ENCODE peak calls at places on chromosomes 2 and 18, in five cellular contexts. C, P, R, I and J are unnamed samples.

GRCh38 chr2:183541766-183542165 is 417.5 kb downstream of the NUP35 start:
- DNase-seq in C (no peak), P (no peak), R (no peak), I (no peak), J (no peak)

GRCh38 chr2:69770193-69770702 is 28.3 kb downstream of the ANXA4 start:
- DNase-seq in C (peak; percentile 92), P (peak; percentile 88), R (no peak), I (no peak), J (peak; percentile 69)

GRCh38 chr18:12886498-12887126 is 2.6 kb upstream of the PTPN2 start:
- DNase-seq in C (no peak), P (no peak), R (no peak), I (no peak), J (no peak)

GRCh38 chr18:24603151-24603550 is 142.7 kb downstream of the HRH4 start:
- DNase-seq in C (no peak), P (no peak), R (no peak), I (no peak), J (no peak)

GRCh38 chr2:159106105-159106504 is 137.7 kb downstream of the TANC1 start:
- DNase-seq in C (peak; percentile 73), P (peak; percentile 75), R (no peak), I (no peak), J (no peak)

GRCh38 chr18:68916734-68917133 is 118.9 kb downstream of the CCDC102B start:
- DNase-seq in C (no peak), P (no peak), R (no peak), I (no peak), J (no peak)

GRCh38 chr2:215728504-215729065 is 284.8 kb downstream of the MREG start:
- DNase-seq in C (peak; percentile 99), P (peak; percentile 95), R (peak; percentile 23), I (no peak), J (peak; percentile 77)

GRCh38 chr2:217650716-217651360 is 352.0 kb downstream of the TNS1 start:
- DNase-seq in C (peak; percentile 64), P (peak; percentile 66), R (no peak), I (peak; percentile 66), J (no peak)

GRCh38 chr18:13464432-13465125 is 246.0 kb downstream of the LDLRAD4 start:
- DNase-seq in C (no peak), P (no peak), R (no peak), I (no peak), J (peak; percentile 76)

GRCh38 chr2:35428548-35428947 is 927.0 kb upstream of the CRIM1 start:
- DNase-seq in C (peak; percentile 12), P (no peak), R (no peak), I (peak; percentile 29), J (no peak)

GRCh38 chr2:207394812-207395534 is 134.8 kb upstream of the CREB1 start:
- DNase-seq in C (peak; percentile 90), P (peak; percentile 99), R (no peak), I (no peak), J (no peak)

GRCh38 chr2:68368657-68369339 is 3.7 kb downstream of the PLEK start:
- DNase-seq in C (peak; percentile 74), P (peak; percentile 81), R (no peak), I (no peak), J (no peak)

GRCh38 chr2:219073413-219074129 is 12.8 kb upstream of the IHH start:
- DNase-seq in C (peak; percentile 84), P (peak; percentile 72), R (no peak), I (peak; percentile 34), J (no peak)

GRCh38 chr18:38427234-38427633 is 861.6 kb upstream of the CELF4 start:
- DNase-seq in C (no peak), P (no peak), R (no peak), I (peak; percentile 10), J (no peak)

GRCh38 chr2:203164311-203164935 is 74.4 kb upstream of the CYP20A1 start:
- DNase-seq in C (peak; percentile 62), P (peak; percentile 80), R (no peak), I (no peak), J (no peak)

GRCh38 chr18:25274900-25275299 is 77.1 kb downstream of the ZNF521 start:
- DNase-seq in C (no peak), P (no peak), R (no peak), I (no peak), J (no peak)

GRCh38 chr2:46187112-46187618 is 110.0 kb upstream of the EPAS1 start:
- DNase-seq in C (peak; percentile 82), P (peak; percentile 71), R (no peak), I (peak; percentile 63), J (no peak)

GRCh38 chr2:189178726-189179606 is 595 bp downstream of the COL5A2 start:
- DNase-seq in C (peak; percentile 87), P (peak; percentile 78), R (no peak), I (no peak), J (no peak)

GRCh38 chr2:46157966-46158310 is 139.3 kb upstream of the EPAS1 start:
- DNase-seq in C (no peak), P (peak; percentile 75), R (no peak), I (no peak), J (no peak)

GRCh38 chr2:221144909-221145308 is 427.2 kb downstream of the EPHA4 start:
- DNase-seq in C (no peak), P (no peak), R (no peak), I (no peak), J (no peak)

GRCh38 chr2:111898703-111899514 is 502 bp downstream of the MERTK start:
- DNase-seq in C (no peak), P (no peak), R (no peak), I (no peak), J (no peak)

GRCh38 chr2:57828221-57828620 is 218.4 kb upstream of the VRK2 start:
- DNase-seq in C (no peak), P (no peak), R (no peak), I (no peak), J (no peak)

GRCh38 chr2:47992671-47993070 is 86.4 kb upstream of the FBXO11 start:
- DNase-seq in C (no peak), P (no peak), R (no peak), I (no peak), J (no peak)

GRCh38 chr2:239398536-239398935 is 2.3 kb downstream of the HDAC4 start:
- DNase-seq in C (no peak), P (no peak), R (no peak), I (no peak), J (peak; percentile 61)

GRCh38 chr2:83584674-83585073 is 874.4 kb downstream of the SUCLG1 start:
- DNase-seq in C (no peak), P (no peak), R (no peak), I (peak; percentile 94), J (no peak)

GRCh38 chr2:184860744-184861143 is 262.4 kb downstream of the ZNF804A start:
- DNase-seq in C (no peak), P (no peak), R (no peak), I (no peak), J (no peak)

GRCh38 chr2:29923110-29923721 is 1.8 kb upstream of the ALK start:
- DNase-seq in C (peak; percentile 62), P (peak; percentile 54), R (peak; percentile 40), I (peak; percentile 32), J (no peak)

GRCh38 chr18:6759579-6759978 is 30.1 kb downstream of the ARHGAP28 start:
- DNase-seq in C (no peak), P (no peak), R (no peak), I (no peak), J (no peak)

GRCh38 chr18:6752200-6752873 is 22.8 kb downstream of the ARHGAP28 start:
- DNase-seq in C (peak; percentile 86), P (peak; percentile 86), R (no peak), I (no peak), J (no peak)

GRCh38 chr18:6755107-6755506 is 25.6 kb downstream of the ARHGAP28 start:
- DNase-seq in C (no peak), P (peak; percentile 61), R (no peak), I (no peak), J (no peak)

GRCh38 chr18:6763524-6763923 is 34.0 kb downstream of the ARHGAP28 start:
- DNase-seq in C (no peak), P (no peak), R (no peak), I (no peak), J (no peak)

DNA sequence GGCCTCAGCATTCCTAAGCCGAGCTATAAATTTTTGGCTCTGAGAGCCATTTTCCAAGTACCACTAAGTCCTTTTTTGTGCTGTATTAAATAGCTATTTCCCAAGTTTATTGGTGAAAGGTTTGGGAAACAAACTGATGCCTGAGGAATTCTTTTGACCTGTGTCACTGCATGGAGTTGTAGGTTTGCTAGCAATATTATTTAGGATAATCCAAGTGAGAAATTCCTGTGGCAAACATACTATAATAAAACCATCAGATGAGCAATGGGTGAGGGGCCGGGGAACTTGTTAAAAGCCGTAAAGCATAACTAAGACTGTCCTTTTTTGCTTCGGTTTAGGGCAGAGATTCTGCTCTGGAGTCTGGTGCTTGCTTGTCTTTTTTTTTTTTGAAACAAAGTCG is 28.4 kb downstream of the ARHGAP28 start:
- DNase-seq in C (no peak), P (peak; percentile 60), R (no peak), I (no peak), J (no peak)
- H3K4me1 ChIP-seq in C (no peaks in the 10 kb centered on the region), P (peaks cover 2% of the 10 kb centered on the region), R (no peaks in the 10 kb centered on the region), I (no peaks in the 10 kb centered on the region), J (no peaks in the 10 kb centered on the region)

GRCh38 chr2:231051116-231051515 is 5.6 kb upstream of the PSMD1 start:
- DNase-seq in C (no peak), P (no peak), R (no peak), I (no peak), J (no peak)
- H3K4me1 ChIP-seq in C (no peaks in the 10 kb centered on the region), P (no peaks in the 10 kb centered on the region), R (peaks cover 13% of the 10 kb centered on the region), I (peaks cover under 1% of the 10 kb centered on the region), J (peaks cover 2% of the 10 kb centered on the region)

GRCh38 chr2:86453838-86454237 is 12.7 kb downstream of the KDM3A start:
- DNase-seq in C (peak; percentile 85), P (peak; percentile 57), R (peak; percentile 28), I (peak; percentile 15), J (no peak)
- H3K4me1 ChIP-seq in C (no peaks in the 10 kb centered on the region), P (no peaks in the 10 kb centered on the region), R (peaks cover 29% of the 10 kb centered on the region), I (peaks cover 11% of the 10 kb centered on the region), J (peaks cover 22% of the 10 kb centered on the region)

GRCh38 chr2:237628482-237629187 is 1.2 kb downstream of the LRRFIP1 start:
- DNase-seq in C (no peak), P (no peak), R (no peak), I (no peak), J (no peak)
- H3K4me1 ChIP-seq in C (no peaks in the 10 kb centered on the region), P (peaks cover 7% of the 10 kb centered on the region), R (peaks cover 8% of the 10 kb centered on the region), I (no peaks in the 10 kb centered on the region), J (peaks cover 30% of the 10 kb centered on the region)

GRCh38 chr2:134304726-134305509 is 51.0 kb downstream of the MGAT5 start:
- DNase-seq in C (no peak), P (no peak), R (no peak), I (no peak), J (no peak)

GRCh38 chr2:134301099-134301970 is 47.5 kb downstream of the MGAT5 start:
- DNase-seq in C (peak; percentile 45), P (peak; percentile 70), R (no peak), I (no peak), J (no peak)

GRCh38 chr2:134295441-134295840 is 41.6 kb downstream of the MGAT5 start:
- DNase-seq in C (no peak), P (no peak), R (no peak), I (no peak), J (no peak)

GRCh38 chr2:134299334-134299733 is 45.5 kb downstream of the MGAT5 start:
- DNase-seq in C (no peak), P (no peak), R (no peak), I (no peak), J (no peak)

DNA sequence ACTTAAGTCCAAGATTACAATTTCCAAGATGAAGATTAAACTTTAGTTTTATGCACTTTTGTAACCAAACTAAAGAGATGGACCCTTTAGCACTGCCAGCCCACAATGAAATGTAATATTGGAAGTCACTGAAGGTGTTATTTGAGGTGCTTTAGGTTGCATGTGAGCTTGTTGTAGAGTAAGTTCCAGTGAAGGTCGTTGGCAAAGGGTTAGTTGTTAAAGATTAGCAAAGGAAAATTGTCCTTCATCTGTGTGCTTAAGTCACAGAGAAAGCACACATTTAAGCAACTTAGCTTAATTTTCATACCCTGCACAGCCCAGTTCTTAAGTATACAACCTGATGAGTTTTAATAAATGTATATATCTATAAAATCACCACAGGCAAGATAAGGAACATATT is 46.7 kb downstream of the MGAT5 start:
- DNase-seq in C (no peak), P (no peak), R (no peak), I (no peak), J (no peak)
- H3K4me1 ChIP-seq in C (peaks cover 2% of the 10 kb centered on the region), P (peaks cover 12% of the 10 kb centered on the region), R (peaks cover 13% of the 10 kb centered on the region), I (peaks cover 22% of the 10 kb centered on the region), J (peaks cover 16% of the 10 kb centered on the region)